ENCODE peak calls at places on chromosomes 11 and 22, in four cellular contexts. E is HCT116, S is HepG2, G is SK-N-SH. T is an unnamed sample.
A peak's percentile ranks its signal among the peaks of the same experiment; 100 is the strongest.

GRCh38 chr11:69700278-69701140 is 3.3 kb downstream of the FGF19 start:
- DNase-seq in S (peak; percentile 66), E (no peak), G (peak; percentile 91), T (no peak)

GRCh38 chr11:72237112-72237931 is 6.7 kb downstream of the PHOX2A start:
- DNase-seq in S (no peak), E (no peak), G (peak; percentile 74), T (no peak)

GRCh38 chr22:40121463-40121862 is 56.3 kb upstream of the TNRC6B start:
- DNase-seq in E (no peak), S (no peak), G (no peak), T (no peak)

GRCh38 chr11:59135648-59136461 is 6.8 kb upstream of the FAM111A start:
- DNase-seq in S (peak; percentile 70), E (peak; percentile 49), G (peak; percentile 86), T (peak; percentile 77)

GRCh38 chr11:125242141-125242780 is 77.7 kb downstream of the PKNOX2 start:
- DNase-seq in S (no peak), E (no peak), G (no peak), T (no peak)

GRCh38 chr11:114011443-114011842 is 36.5 kb downstream of the HTR3A start:
- DNase-seq in G (no peak), E (no peak), S (no peak), T (no peak)

GRCh38 chr11:84012171-84012826 is 726.1 kb upstream of the CCDC90B start:
- DNase-seq in G (no peak), S (no peak), E (no peak), T (no peak)

GRCh38 chr11:73997120-73997772 is 11.6 kb downstream of the UCP3 start:
- DNase-seq in S (no peak), G (no peak), E (no peak), T (no peak)

GRCh38 chr11:41795004-41795403 is 335.6 kb upstream of the LRRC4C start:
- DNase-seq in S (no peak), E (no peak), G (no peak), T (no peak)

GRCh38 chr11:25900814-25901213 is 431.1 kb upstream of the ANO3 start:
- DNase-seq in G (no peak), E (no peak), S (no peak), T (no peak)

GRCh38 chr22:33082221-33082620 is 24.0 kb upstream of the SYN3 start:
- DNase-seq in S (no peak), G (no peak), E (no peak), T (no peak)

GRCh38 chr22:46136539-46137217 is 13.6 kb upstream of the PPARA start:
- DNase-seq in G (peak; percentile 29), S (no peak), E (no peak), T (no peak)

GRCh38 chr22:47606426-47606825 is 844.0 kb downstream of the TBC1D22A start:
- DNase-seq in E (no peak), G (no peak), S (no peak), T (no peak)

GRCh38 chr11:81644239-81644840 is 1089.3 kb downstream of the FAM181B start:
- DNase-seq in S (peak; percentile 60), E (peak; percentile 4), G (peak; percentile 33), T (peak; percentile 70)

DNA sequence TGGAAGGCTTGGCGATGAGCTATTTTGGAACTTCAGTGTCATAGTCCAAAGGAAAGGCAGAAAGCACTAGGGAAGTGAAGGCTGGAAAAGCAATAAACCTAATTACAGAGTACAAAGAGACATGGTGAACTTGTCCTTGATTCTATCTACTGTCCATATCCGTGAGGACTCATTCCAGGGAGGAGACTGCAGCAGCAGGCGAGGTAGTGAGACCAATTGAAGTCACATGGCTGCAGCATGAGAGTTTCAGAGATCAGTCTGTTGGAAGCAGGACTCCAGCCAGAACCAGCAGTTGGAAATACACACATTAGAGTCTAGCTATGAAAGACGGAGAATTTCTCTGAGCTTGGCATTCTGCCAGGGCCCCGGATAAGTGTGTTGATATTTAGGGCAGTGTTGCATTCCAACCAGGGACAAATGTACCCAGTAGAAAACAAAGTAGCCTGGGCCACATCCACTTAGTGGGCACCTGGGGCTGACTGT is 54.1 kb upstream of the ARHGAP42 start:
- DNase-seq in G (no peak), S (peak; percentile 10), E (no peak), T (peak; percentile 87)
- TF ChIP-seq JUND in G (no peak), S (no peak), E (no peak), T (no peak)

GRCh38 chr11:8872017-8872416 is 39.0 kb upstream of the AKIP1 start:
- DNase-seq in S (no peak), E (no peak), G (no peak), T (no peak)
- TF ChIP-seq JUND in S (no peak), E (no peak), G (no peak), T (no peak)

DNA sequence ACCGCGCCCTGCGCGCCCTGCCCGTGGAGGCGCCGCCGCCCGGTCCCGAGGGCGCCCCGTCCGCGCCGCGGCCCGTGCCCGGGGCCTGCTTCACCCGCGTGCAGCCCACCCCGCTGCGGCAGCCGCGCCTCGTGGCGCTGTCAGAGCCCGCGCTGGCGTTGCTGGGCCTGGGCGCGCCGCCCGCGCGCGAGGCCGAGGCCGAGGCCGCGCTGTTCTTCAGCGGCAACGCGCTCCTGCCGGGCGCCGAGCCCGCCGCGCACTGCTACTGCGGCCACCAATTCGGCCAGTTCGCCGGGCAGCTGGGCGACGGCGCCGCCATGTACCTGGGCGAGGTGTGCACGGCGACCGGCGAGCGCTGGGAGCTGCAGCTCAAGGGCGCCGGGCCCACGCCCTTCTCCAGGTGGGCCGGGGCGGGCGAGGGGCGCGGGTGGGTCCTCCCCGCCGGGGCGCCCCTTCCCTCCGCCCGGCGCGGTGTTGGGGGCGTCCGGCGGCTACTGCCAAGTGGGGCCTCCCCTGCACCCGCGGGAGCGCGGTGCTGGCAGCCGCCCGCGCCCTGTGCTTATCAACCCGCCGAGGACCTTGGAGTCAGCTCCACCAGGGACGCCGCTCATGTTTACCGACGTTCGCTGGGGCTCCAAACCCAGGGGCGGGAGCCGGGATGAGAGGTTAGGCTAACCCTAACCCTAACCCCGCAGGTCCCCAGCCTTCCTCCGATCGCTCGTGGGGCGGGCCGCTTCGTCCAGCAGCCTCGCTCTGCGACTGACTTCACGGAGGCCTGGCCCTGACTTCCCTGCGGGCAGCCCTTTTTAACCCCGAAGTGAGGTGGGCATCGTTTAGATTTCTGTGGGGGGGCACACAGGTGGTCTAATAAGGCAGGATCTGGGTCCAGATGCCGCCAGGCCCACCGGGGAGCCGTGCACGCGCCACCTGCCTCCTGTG is 649 bp downstream of the SELENOO start:
- DNase-seq in S (peak; percentile 23), G (no peak), E (no peak), T (no peak)
- TF ChIP-seq JUND in S (no peak), G (no peak), E (no peak), T (no peak)

DNA sequence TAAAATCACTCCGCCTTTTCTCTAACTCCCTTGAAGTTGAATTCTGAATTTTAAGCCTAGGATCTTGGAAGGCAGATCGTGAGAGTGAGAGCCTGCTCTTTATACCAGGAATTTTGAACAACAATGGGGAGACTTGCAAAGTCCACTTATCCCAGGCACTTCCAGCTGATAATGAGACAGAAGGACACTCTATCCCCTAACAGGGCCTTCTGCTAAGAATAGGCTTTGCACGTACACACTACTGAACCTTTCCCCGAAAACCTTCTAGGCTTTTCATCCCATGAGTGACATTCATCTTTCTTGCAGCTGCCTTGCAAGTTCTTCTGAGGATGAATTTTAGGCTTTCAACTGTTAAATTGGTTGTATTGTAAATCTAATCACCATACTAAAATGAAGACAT is 44.0 kb upstream of the WT1 start:
- DNase-seq in E (no peak), S (no peak), G (no peak), T (no peak)
- TF ChIP-seq JUND in E (no peak), S (no peak), G (no peak), T (no peak)

DNA sequence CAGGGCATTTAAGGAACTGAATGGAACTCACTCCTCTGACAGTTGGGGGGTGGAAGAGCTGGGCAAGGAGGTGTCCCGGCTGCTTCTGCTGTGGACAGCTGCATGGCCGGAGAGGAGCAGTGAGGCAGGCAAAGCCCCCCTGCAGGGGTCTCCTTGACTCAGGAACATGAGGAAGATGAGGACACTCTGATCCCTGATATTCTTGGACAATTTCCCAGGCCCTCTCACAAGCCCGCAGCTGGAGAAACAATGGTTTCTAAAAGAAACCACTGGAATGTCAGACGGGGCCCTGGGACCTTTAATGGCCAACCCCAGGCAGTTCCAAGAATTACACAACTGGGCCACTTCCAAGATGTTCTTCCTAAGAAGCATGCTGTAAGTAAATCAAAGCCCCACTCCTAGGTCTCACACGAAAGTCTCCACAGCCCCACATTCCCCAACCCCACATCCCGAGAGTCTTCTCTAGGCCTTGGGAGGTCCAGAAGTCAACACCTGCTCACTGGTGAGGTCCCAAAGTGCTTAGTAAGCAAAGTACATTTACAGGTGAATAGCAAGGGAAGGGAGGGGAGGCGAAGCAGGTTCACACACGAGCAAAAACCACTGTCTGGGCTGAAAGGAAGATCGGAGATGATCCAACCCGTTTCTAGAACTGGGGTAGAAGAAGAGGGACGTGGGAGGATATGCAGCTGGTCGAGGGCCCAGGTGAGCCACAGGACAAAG is 1.0 kb upstream of the CCDC86 start:
- DNase-seq in S (no peak), G (no peak), E (no peak), T (no peak)
- TF ChIP-seq JUND in S (no peak), G (no peak), E (no peak), T (no peak)

GRCh38 chr11:94672636-94673035 is 95.5 kb upstream of the AMOTL1 start:
- DNase-seq in E (no peak), G (no peak), S (no peak), T (no peak)

GRCh38 chr11:94675239-94675638 is 92.9 kb upstream of the AMOTL1 start:
- DNase-seq in E (no peak), S (no peak), G (no peak), T (no peak)

GRCh38 chr11:94675788-94676187 is 92.4 kb upstream of the AMOTL1 start:
- DNase-seq in S (no peak), G (no peak), E (no peak), T (no peak)

GRCh38 chr11:94673353-94673752 is 94.8 kb upstream of the AMOTL1 start:
- DNase-seq in S (no peak), E (no peak), G (no peak), T (no peak)

DNA sequence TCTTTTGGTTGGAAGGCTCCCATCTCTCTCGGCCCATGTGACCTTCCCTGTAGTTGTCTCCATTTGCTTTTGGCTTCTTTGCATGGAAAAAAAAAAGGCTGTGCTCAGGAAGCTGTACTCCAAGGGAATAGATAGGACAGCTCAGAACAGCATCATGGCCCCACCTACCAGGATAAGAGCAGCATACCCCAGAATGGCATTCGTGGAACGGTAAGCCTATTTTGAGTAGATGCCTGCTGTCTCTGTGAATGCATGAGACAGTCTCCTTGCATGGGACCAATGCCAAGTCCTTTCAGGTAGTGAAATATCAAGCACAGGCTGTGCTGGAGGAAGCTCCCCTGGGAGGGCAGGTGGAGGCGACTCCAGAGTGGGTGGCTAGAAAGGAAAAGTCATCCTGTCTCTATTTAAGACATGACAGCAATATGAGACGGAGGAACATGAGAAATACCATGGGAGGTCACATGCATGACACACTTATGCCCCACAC is 94.1 kb upstream of the AMOTL1 start:
- DNase-seq in E (no peak), G (no peak), S (no peak), T (no peak)
- TF ChIP-seq JUND in E (no peak), G (no peak), S (no peak), T (no peak)

T was measured in T47D.